ENCODE peak calls at places on chromosomes 16 and 17, in six cellular contexts. W is PC-3, H is endodermal cell, G is GM06990, T is OCI-LY7, Q is GM23338. R is an unnamed sample.

GRCh38 chr17:73192219-73192893 is 499 bp upstream of the COG1 start:
- DNase-seq in W (peak; percentile 77), H (peak; percentile 93), G (peak; percentile 88), T (peak; percentile 86), Q (peak; percentile 76), R (peak; percentile 78)

GRCh38 chr16:19133600-19133999 is 19.8 kb downstream of the ITPRIPL2 start:
- DNase-seq in W (no peak), H (no peak), G (no peak), T (no peak), Q (no peak), R (no peak)

GRCh38 chr16:47392114-47392513 is 68.7 kb downstream of the ITFG1 start:
- DNase-seq in W (peak; percentile 71), H (no peak), G (peak; percentile 30), T (peak; percentile 8), Q (no peak), R (peak; percentile 22)

GRCh38 chr16:56042416-56042815 is 148.9 kb upstream of the GNAO1 start:
- DNase-seq in W (no peak), H (peak; percentile 9), G (no peak), T (no peak), Q (no peak), R (no peak)

GRCh38 chr16:68319185-68319908 is 8.5 kb downstream of the PRMT7 start:
- DNase-seq in W (no peak), H (no peak), G (no peak), T (no peak), Q (no peak), R (no peak)

GRCh38 chr16:735982-736453 is 4.8 kb downstream of the CIAO3 start:
- DNase-seq in W (no peak), H (no peak), G (peak; percentile 57), T (no peak), Q (no peak), R (no peak)

GRCh38 chr17:8022358-8023038 is 16.4 kb upstream of the ALOX15B start:
- DNase-seq in W (no peak), H (no peak), G (no peak), T (no peak), Q (no peak), R (peak; percentile 58)

GRCh38 chr17:58335779-58336455 is 7.3 kb upstream of the TSPOAP1 start:
- DNase-seq in W (peak; percentile 41), H (peak; percentile 53), G (peak; percentile 74), T (peak; percentile 89), Q (no peak), R (no peak)

GRCh38 chr17:29929006-29929543 is 953 bp downstream of the SSH2 start:
- DNase-seq in W (peak; percentile 37), H (peak; percentile 72), G (peak; percentile 11), T (peak; percentile 63), Q (peak; percentile 70), R (peak; percentile 60)

GRCh38 chr17:16304832-16305231 is 48.4 kb downstream of the CENPV start:
- DNase-seq in W (peak; percentile 58), H (peak; percentile 80), G (no peak), T (peak; percentile 57), Q (peak; percentile 72), R (peak; percentile 24)

GRCh38 chr17:14925498-14925897 is 339.6 kb downstream of the PMP22 start:
- DNase-seq in W (no peak), H (no peak), G (no peak), T (no peak), Q (no peak), R (no peak)

GRCh38 chr17:3968886-3969524 is 4.8 kb upstream of the ATP2A3 start:
- DNase-seq in W (no peak), H (no peak), G (no peak), T (no peak), Q (no peak), R (no peak)

GRCh38 chr17:58630883-58631522 is 60.8 kb downstream of the TEX14 start:
- DNase-seq in W (no peak), H (peak; percentile 95), G (peak; percentile 75), T (no peak), Q (peak; percentile 73), R (no peak)

GRCh38 chr16:8853150-8853549 is 15.7 kb downstream of the CARHSP1 start:
- DNase-seq in W (no peak), H (no peak), G (no peak), T (no peak), Q (no peak), R (no peak)

GRCh38 chr17:64630309-64631223 is 31.5 kb downstream of the SMURF2 start:
- DNase-seq in W (peak; percentile 42), H (no peak), G (no peak), T (no peak), Q (no peak), R (peak; percentile 64)

GRCh38 chr16:4882261-4882632 is 35.0 kb downstream of the UBN1 start:
- DNase-seq in W (peak; percentile 39), H (no peak), G (no peak), T (no peak), Q (no peak), R (peak; percentile 30)

GRCh38 chr16:28219283-28219682 is 7.5 kb upstream of the XPO6 start:
- DNase-seq in W (no peak), H (peak; percentile 52), G (no peak), T (no peak), Q (no peak), R (no peak)

GRCh38 chr17:60077226-60077625 is 1.5 kb downstream of the HEATR6 start:
- DNase-seq in W (no peak), H (no peak), G (no peak), T (no peak), Q (no peak), R (no peak)
- H3K4me3 ChIP-seq in W (peak overlapping the region; percentile 82), H (peak overlapping the region; percentile 89), G (no peak overlapping the region), T (no peak overlapping the region), Q (peak overlapping the region; percentile 93), R (peak overlapping the region; percentile 69)

GRCh38 chr16:83602797-83603735 is 204.7 kb upstream of the HSBP1 start:
- DNase-seq in W (no peak), H (no peak), G (no peak), T (no peak), Q (peak; percentile 50), R (no peak)
- TF ChIP-seq CTCF in W (no peak), H (no peak), G (no peak), T (no peak), Q (no peak), R (no peak)

GRCh38 chr16:87744750-87745514 is 20.9 kb downstream of the KLHDC4 start:
- DNase-seq in W (no peak), H (no peak), G (no peak), T (no peak), Q (no peak), R (no peak)
- H3K4me3 ChIP-seq in W (no peak overlapping the region), H (no peak overlapping the region), G (no peak overlapping the region), T (no peak overlapping the region), Q (no peak overlapping the region), R (no peak overlapping the region)

DNA sequence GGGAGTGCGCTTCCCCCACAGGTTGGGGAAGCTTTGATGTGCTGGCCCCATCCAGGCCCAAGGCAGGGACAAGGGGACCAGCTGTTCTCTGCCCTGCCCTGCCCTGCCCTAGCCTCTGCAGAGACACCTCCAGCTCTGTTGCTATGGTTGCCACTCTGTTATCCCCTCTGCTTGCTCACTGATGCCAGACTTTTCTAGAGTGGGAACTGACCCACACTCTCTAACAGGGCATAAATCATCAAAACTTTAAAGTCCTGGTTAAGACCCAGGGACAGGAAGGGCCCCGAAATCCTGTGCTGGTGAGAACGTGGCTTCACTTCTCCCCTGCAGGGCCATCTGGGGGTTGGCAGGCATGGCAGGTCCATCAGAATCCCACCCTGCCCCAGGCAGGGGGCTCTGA is 50.4 kb upstream of the ENPP7 start:
- DNase-seq in W (no peak), H (no peak), G (no peak), T (no peak), Q (no peak), R (no peak)
- TF ChIP-seq CTCF in W (no peak), H (no peak), G (no peak), T (no peak), Q (no peak), R (no peak)

GRCh38 chr17:75397217-75397616 is 8.3 kb downstream of the GRB2 start:
- DNase-seq in W (no peak), H (no peak), G (no peak), T (no peak), Q (no peak), R (no peak)
- H3K4me3 ChIP-seq in W (no peak overlapping the region), H (no peak overlapping the region), G (no peak overlapping the region), T (peak overlapping the region; percentile 69), Q (no peak overlapping the region), R (no peak overlapping the region)

GRCh38 chr17:27747462-27748359 is 52.6 kb downstream of the NOS2 start:
- DNase-seq in W (no peak), H (peak; percentile 91), G (no peak), T (no peak), Q (peak; percentile 90), R (no peak)
- TF ChIP-seq CTCF in W (peak; percentile 34), H (peak; percentile 71), G (peak; percentile 39), T (peak; percentile 52), Q (peak; percentile 65), R (peak; percentile 39)

DNA sequence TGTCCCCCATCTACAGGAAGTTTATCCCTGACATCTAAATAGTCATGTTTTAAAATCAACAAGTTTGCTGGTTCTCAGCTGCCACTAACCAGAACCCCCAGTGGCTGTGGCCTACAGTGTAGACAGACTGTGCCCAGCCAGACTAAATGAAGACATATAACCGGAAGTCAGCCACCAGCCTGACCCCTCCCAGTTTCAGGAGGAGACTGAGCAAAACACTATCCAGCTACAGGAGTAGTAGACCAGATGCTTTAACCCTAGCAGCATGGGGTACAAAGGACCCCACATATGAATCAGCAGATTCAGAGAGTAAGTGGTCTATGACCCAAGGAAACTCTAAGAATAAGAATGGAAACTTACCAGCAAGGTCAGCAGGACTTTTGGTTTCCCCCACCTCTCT is 83.4 kb downstream of the HIC1 start:
- DNase-seq in W (no peak), H (peak; percentile 57), G (peak; percentile 49), T (peak; percentile 71), Q (no peak), R (no peak)
- H3K4me3 ChIP-seq in W (no peak overlapping the region), H (no peak overlapping the region), G (no peak overlapping the region), T (no peak overlapping the region), Q (no peak overlapping the region), R (no peak overlapping the region)

DNA sequence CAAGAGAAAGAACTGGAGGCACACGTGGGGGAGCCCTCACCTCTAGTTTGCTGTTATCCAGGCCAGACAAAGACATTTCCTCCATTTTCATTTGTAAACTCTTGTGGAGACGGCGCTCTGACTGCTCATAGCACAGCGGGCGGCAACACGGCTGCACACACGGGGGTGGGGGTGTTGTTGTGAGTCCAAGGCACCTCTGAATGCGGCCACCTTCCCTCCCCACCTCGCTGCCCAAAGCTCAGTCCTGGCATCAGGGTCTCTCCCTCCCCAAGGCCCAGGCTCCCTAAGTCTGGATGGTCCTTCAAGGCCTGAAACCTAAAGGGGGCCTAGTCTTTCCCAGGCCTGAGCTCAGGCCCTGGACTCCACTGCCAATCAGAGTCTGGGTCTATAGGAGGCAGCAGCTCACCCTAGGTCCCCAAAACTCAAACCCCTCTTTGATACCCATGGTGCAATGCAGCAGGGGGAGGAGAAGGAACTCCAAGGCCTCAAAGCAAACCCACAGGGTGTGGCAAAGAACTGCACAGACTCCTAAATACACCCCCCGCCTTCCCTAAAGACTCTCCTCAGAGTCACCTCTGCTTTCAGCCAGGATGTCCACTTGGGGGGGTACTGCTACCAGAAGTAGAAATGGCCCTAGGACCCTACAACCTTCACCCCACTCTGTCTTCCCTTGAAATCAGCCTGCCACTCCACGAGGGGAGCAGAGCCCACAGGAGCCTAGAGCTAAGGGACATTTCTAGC is 1.5 kb downstream of the ATXN7L3 start:
- DNase-seq in W (peak; percentile 64), H (no peak), G (no peak), T (peak; percentile 65), Q (peak; percentile 46), R (peak; percentile 49)
- TF ChIP-seq CTCF in W (peak; percentile 48), H (peak; percentile 16), G (peak; percentile 16), T (peak; percentile 54), Q (peak; percentile 31), R (peak; percentile 10)

R was measured in epithelial cell of esophagus.